ENCODE peak calls at places on chromosomes 2 and 18, in four cellular contexts. O, W, V and A are unnamed samples.

GRCh38 chr2:127661072-127661618 is 14.2 kb downstream of the LIMS2 start:
- DNase-seq in V (no peak), W (no peak), O (no peak), A (peak; percentile 70)

GRCh38 chr2:239029958-239030357 is 182.1 kb downstream of the TWIST2 start:
- DNase-seq in V (no peak), O (peak; percentile 7), W (no peak), A (no peak)

GRCh38 chr2:68458962-68459361 is 8.1 kb downstream of the FBXO48 start:
- DNase-seq in V (no peak), W (no peak), O (no peak), A (no peak)

GRCh38 chr2:120876526-120877280 is 141.0 kb downstream of the GLI2 start:
- DNase-seq in W (no peak), O (peak; percentile 65), V (no peak), A (peak; percentile 61)

GRCh38 chr18:10928971-10929373 is 220.4 kb downstream of the PIEZO2 start:
- DNase-seq in O (no peak), V (no peak), W (no peak), A (no peak)

GRCh38 chr18:3230401-3231334 is 10.9 kb upstream of the MYOM1 start:
- DNase-seq in W (no peak), V (no peak), O (no peak), A (no peak)

GRCh38 chr2:10256525-10257031 is 46.1 kb upstream of the HPCAL1 start:
- DNase-seq in O (peak; percentile 10), V (no peak), W (no peak), A (peak; percentile 66)

GRCh38 chr2:68832161-68832869 is 38.9 kb downstream of the BMP10 start:
- DNase-seq in W (peak; percentile 68), O (peak; percentile 49), V (peak; percentile 74), A (peak; percentile 90)

GRCh38 chr2:237431372-237431771 is 17.4 kb upstream of the COL6A3 start:
- DNase-seq in W (no peak), V (no peak), O (no peak), A (no peak)

GRCh38 chr2:172178035-172178434 is 75.3 kb upstream of the DLX2 start:
- DNase-seq in O (no peak), V (no peak), W (no peak), A (no peak)

GRCh38 chr2:186032337-186032736 is 293.7 kb downstream of the FSIP2 start:
- DNase-seq in V (no peak), W (no peak), O (no peak), A (no peak)

GRCh38 chr2:22904126-22904684 is 480.8 kb upstream of the KLHL29 start:
- DNase-seq in O (peak; percentile 33), V (peak; percentile 27), W (no peak), A (no peak)

GRCh38 chr2:115165529-115166109 is 723.2 kb downstream of the DPP10 start:
- DNase-seq in W (no peak), O (no peak), V (no peak), A (no peak)

GRCh38 chr18:3186678-3187658 is 32.8 kb downstream of the MYOM1 start:
- DNase-seq in V (peak; percentile 29), W (no peak), O (no peak), A (no peak)

GRCh38 chr2:213021971-213022899 is 129.2 kb downstream of the IKZF2 start:
- DNase-seq in V (no peak), W (no peak), O (no peak), A (no peak)

GRCh38 chr2:240567137-240567871 is 980 bp upstream of the RNPEPL1 start:
- DNase-seq in V (peak; percentile 26), O (peak; percentile 45), W (peak; percentile 41), A (peak; percentile 79)

GRCh38 chr2:181812106-181812745 is 79.3 kb upstream of the ITPRID2 start:
- DNase-seq in V (no peak), W (no peak), O (no peak), A (no peak)

GRCh38 chr2:47518497-47519146 is 115.7 kb downstream of the MSH2 start:
- DNase-seq in V (no peak), W (no peak), O (no peak), A (no peak)

GRCh38 chr18:59517446-59518171 is 158.5 kb upstream of the LMAN1 start:
- DNase-seq in W (no peak), V (peak; percentile 17), O (no peak), A (no peak)

GRCh38 chr2:10738192-10738591 is 16.8 kb downstream of the ATP6V1C2 start:
- DNase-seq in O (no peak), W (no peak), V (no peak), A (no peak)

GRCh38 chr2:191864623-191865521 is 18.0 kb upstream of the CAVIN2 start:
- DNase-seq in O (no peak), W (no peak), V (no peak), A (no peak)

GRCh38 chr2:177419274-177419673 is 26.7 kb downstream of the AGPS start:
- DNase-seq in W (no peak), V (no peak), O (no peak), A (no peak)

GRCh38 chr18:28114472-28114871 is 62.5 kb downstream of the CDH2 start:
- DNase-seq in O (no peak), V (no peak), W (no peak), A (no peak)

GRCh38 chr2:140344842-140345241 is 1564.7 kb upstream of the NXPH2 start:
- DNase-seq in O (no peak), W (no peak), V (no peak), A (no peak)

GRCh38 chr18:7757175-7757574 is 190.1 kb downstream of the PTPRM start:
- DNase-seq in V (no peak), O (no peak), W (no peak), A (no peak)

GRCh38 chr18:55247032-55247431 is 287.8 kb upstream of the CCDC68 start:
- DNase-seq in V (no peak), O (no peak), W (no peak), A (no peak)

GRCh38 chr18:8709248-8710059 is 4.1 kb downstream of the MTCL1 start:
- DNase-seq in O (no peak), W (no peak), V (no peak), A (no peak)

GRCh38 chr2:64542071-64543005 is 18.2 kb downstream of the AFTPH start:
- DNase-seq in O (no peak), V (no peak), W (no peak), A (no peak)

DNA sequence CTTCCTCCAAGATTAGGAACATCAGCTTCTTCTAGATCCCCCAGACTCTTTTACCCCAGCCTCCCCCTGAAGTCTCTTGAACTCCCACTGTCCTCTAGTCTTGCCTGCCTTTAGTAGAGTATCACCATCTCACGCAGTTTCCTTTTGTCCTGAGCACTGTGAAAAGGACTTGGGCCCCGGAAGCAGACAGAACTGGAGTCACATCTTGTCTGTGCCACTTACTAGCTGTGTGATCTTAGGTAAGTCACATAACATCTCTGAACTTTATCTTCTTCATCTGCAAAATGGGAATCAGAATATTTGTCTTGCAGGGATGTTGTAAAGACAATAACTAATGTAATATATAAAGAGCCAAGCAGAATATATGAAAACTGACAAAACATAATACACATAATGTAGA is 8.4 kb upstream of the TRABD2A start:
- DNase-seq in O (no peak), W (no peak), V (no peak), A (no peak)
- H3K4me3 ChIP-seq in O (no peak overlapping the region), W (peak overlapping the region; percentile 33), V (no peak overlapping the region), A (no peak overlapping the region)

GRCh38 chr2:8993196-8993901 is 10.1 kb downstream of the MBOAT2 start:
- DNase-seq in W (no peak), O (no peak), V (no peak), A (no peak)
- H3K27ac ChIP-seq in W (no peak overlapping the region), O (no peak overlapping the region), V (no peak overlapping the region), A (no peak overlapping the region)

GRCh38 chr2:44932079-44932478 is 9.4 kb upstream of the SIX3 start:
- DNase-seq in V (no peak), W (no peak), O (no peak), A (no peak)

GRCh38 chr2:44934024-44934423 is 7.5 kb upstream of the SIX3 start:
- DNase-seq in O (no peak), W (no peak), V (no peak), A (no peak)

GRCh38 chr2:44933434-44933951 is 8.0 kb upstream of the SIX3 start:
- DNase-seq in W (no peak), V (no peak), O (no peak), A (no peak)

GRCh38 chr2:44931177-44931795 is 10.2 kb upstream of the SIX3 start:
- DNase-seq in V (no peak), W (no peak), O (no peak), A (no peak)

GRCh38 chr2:44932564-44933392 is 8.7 kb upstream of the SIX3 start:
- DNase-seq in O (no peak), V (no peak), W (no peak), A (no peak)
- H3K9me3 ChIP-seq in O (no peaks in the 10 kb centered on the region), V (no peaks in the 10 kb centered on the region), W (no peaks in the 10 kb centered on the region), A (no peaks in the 10 kb centered on the region)

GRCh38 chr2:176130917-176131616 is 1.6 kb downstream of the HOXD8 start:
- DNase-seq in O (no peak), W (no peak), V (no peak), A (no peak)
- H3K4me3 ChIP-seq in O (peak overlapping the region; percentile 55), W (peak overlapping the region; percentile 63), V (peak overlapping the region; percentile 21), A (peak overlapping the region; percentile 83)

GRCh38 chr2:217667545-217667944 is 335.2 kb downstream of the TNS1 start:
- DNase-seq in O (no peak), W (no peak), V (peak; percentile 30), A (peak; percentile 50)
- H3K27ac ChIP-seq in O (no peak overlapping the region), W (no peak overlapping the region), V (no peak overlapping the region), A (peak overlapping the region; percentile 79)

GRCh38 chr18:79896746-79897145 is 54.7 kb downstream of the SLC66A2 start:
- DNase-seq in W (no peak), O (no peak), V (no peak), A (no peak)
- H3K9me3 ChIP-seq in W (no peaks in the 10 kb centered on the region), O (no peaks in the 10 kb centered on the region), V (no peaks in the 10 kb centered on the region), A (peaks cover 3% of the 10 kb centered on the region)

GRCh38 chr2:26509141-26509540 is 31.2 kb upstream of the OTOF start:
- DNase-seq in V (no peak), O (no peak), W (no peak), A (no peak)

GRCh38 chr2:26504002-26504401 is 26.1 kb upstream of the OTOF start:
- DNase-seq in W (no peak), O (no peak), V (no peak), A (peak; percentile 70)

GRCh38 chr2:26500406-26500805 is 22.5 kb upstream of the OTOF start:
- DNase-seq in O (no peak), W (no peak), V (no peak), A (no peak)

GRCh38 chr2:26506279-26506678 is 28.4 kb upstream of the OTOF start:
- DNase-seq in O (no peak), V (no peak), W (no peak), A (peak; percentile 58)

GRCh38 chr2:26503238-26503880 is 25.4 kb upstream of the OTOF start:
- DNase-seq in W (peak; percentile 47), O (peak; percentile 74), V (peak; percentile 70), A (peak; percentile 81)
- H3K4me3 ChIP-seq in W (peak overlapping the region; percentile 48), O (peak overlapping the region; percentile 23), V (peak overlapping the region; percentile 29), A (peak overlapping the region; percentile 10)

GRCh38 chr18:51053822-51054221 is 23.8 kb downstream of the SMAD4 start:
- DNase-seq in W (no peak), V (no peak), O (no peak), A (no peak)
- H3K27ac ChIP-seq in W (no peak overlapping the region), V (no peak overlapping the region), O (no peak overlapping the region), A (no peak overlapping the region)